ENCODE peak calls at places on chromosomes 16 and 17, in four cellular contexts. C is fibroblast of mammary gland, F is OCI-LY7, I is head of caudate nucleus. L is an unnamed sample.

GRCh38 chr17:19755821-19756510 is 7.9 kb upstream of the ALDH3A1 start:
- DNase-seq in C (no peak), I (no peak), F (no peak), L (no peak)

GRCh38 chr16:57000271-57001025 is 11.1 kb downstream of the NLRC5 start:
- DNase-seq in C (peak), F (no peak), I (no peak), L (no peak)

GRCh38 chr17:5591966-5592365 is 7.7 kb upstream of the NLRP1 start:
- DNase-seq in C (no peak), I (no peak), F (no peak), L (no peak)

GRCh38 chr16:69660166-69660565 is 66.2 kb downstream of the NQO1 start:
- DNase-seq in F (no peak), C (no peak), I (no peak), L (no peak)

GRCh38 chr16:3611145-3611977 is at the start of gene SLX4:
- DNase-seq in C (peak), I (peak), F (peak), L (peak)

GRCh38 chr16:81586421-81586820 is 141.8 kb downstream of the CMIP start:
- DNase-seq in F (no peak), C (no peak), I (no peak), L (no peak)

GRCh38 chr16:24013733-24014645 is 178.2 kb downstream of the PRKCB start:
- DNase-seq in C (no peak), I (no peak), F (peak), L (no peak)

GRCh38 chr17:57916925-57917858 is 38.0 kb downstream of the CUEDC1 start:
- DNase-seq in I (peak), C (no peak), F (no peak), L (peak)

GRCh38 chr16:4500283-4500682 is 24.1 kb downstream of the HMOX2 start:
- DNase-seq in I (peak), F (no peak), C (peak), L (no peak)

GRCh38 chr16:66346221-66346620 is 20.3 kb upstream of the CDH5 start:
- DNase-seq in C (no peak), F (no peak), I (no peak), L (no peak)

L was measured in NCI-H2029.